ENCODE peak calls at places on chromosomes 6 and 20, in seven cellular contexts. N is MM.1S, F is lung, C is cardiac muscle cell, R is BJ, Q is gastrocnemius medialis, O is bronchial epithelial cell. A is an unnamed sample.
A peak's percentile ranks its signal among the peaks of the same experiment; 100 is the strongest.

GRCh38 chr6:148027201-148027600 is 315.4 kb upstream of the SASH1 start:
- DNase-seq in C (no peak), R (no peak), O (peak; percentile 76), Q (no peak), N (no peak), F (peak; percentile 40), A (no peak)

GRCh38 chr6:10558575-10558974 is 37.4 kb downstream of the GCNT2 start:
- DNase-seq in Q (no peak), R (no peak), F (no peak), N (no peak), O (no peak), C (peak; percentile 22), A (no peak)

GRCh38 chr20:52481443-52481842 is 289.9 kb upstream of the ZFP64 start:
- DNase-seq in N (no peak), Q (no peak), R (no peak), C (no peak), F (no peak), O (no peak), A (no peak)

GRCh38 chr6:129667621-129668020 is 42.4 kb downstream of the ARHGAP18 start:
- DNase-seq in N (no peak), C (no peak), F (no peak), R (no peak), Q (no peak), O (no peak), A (no peak)

GRCh38 chr6:26172496-26172958 is 85.3 kb downstream of the HFE start:
- DNase-seq in R (no peak), O (peak; percentile 33), Q (no peak), N (peak; percentile 43), F (no peak), C (peak; percentile 24), A (no peak)

GRCh38 chr20:36613974-36614373 is 8.4 kb downstream of the RAB5IF start:
- DNase-seq in Q (peak; percentile 32), F (peak; percentile 45), O (peak; percentile 5), N (no peak), R (no peak), C (no peak), A (no peak)

GRCh38 chr6:146795734-146796133 is 197.0 kb downstream of the ADGB start:
- DNase-seq in C (no peak), R (no peak), F (no peak), Q (no peak), O (no peak), N (no peak), A (no peak)

GRCh38 chr6:45006893-45007292 is 321.2 kb upstream of the RUNX2 start:
- DNase-seq in N (no peak), C (no peak), Q (no peak), R (no peak), F (no peak), O (no peak), A (no peak)

GRCh38 chr6:53796451-53796780 is 1.6 kb downstream of the LRRC1 start:
- DNase-seq in R (no peak), F (no peak), Q (no peak), C (no peak), N (no peak), O (peak; percentile 63), A (no peak)

GRCh38 chr6:3379482-3380060 is 77.3 kb downstream of the SLC22A23 start:
- DNase-seq in C (peak; percentile 14), R (no peak), N (no peak), F (no peak), Q (no peak), O (peak; percentile 69), A (no peak)

GRCh38 chr20:20594171-20594530 is 118.3 kb downstream of the RALGAPA2 start:
- DNase-seq in R (no peak), O (peak; percentile 37), N (peak; percentile 38), F (no peak), C (no peak), Q (no peak), A (no peak)

GRCh38 chr6:82145926-82146452 is 101.6 kb downstream of the IBTK start:
- DNase-seq in C (no peak), R (no peak), O (no peak), N (no peak), Q (no peak), F (no peak), A (no peak)

GRCh38 chr20:55194947-55195346 is 719.6 kb downstream of the DOK5 start:
- DNase-seq in O (no peak), C (no peak), R (no peak), N (no peak), Q (no peak), F (no peak), A (no peak)

GRCh38 chr6:15922510-15923307 is 206.2 kb upstream of the MYLIP start:
- DNase-seq in O (peak; percentile 15), C (no peak), F (no peak), N (no peak), Q (no peak), R (peak; percentile 76), A (no peak)

GRCh38 chr6:143507358-143508145 is 4.0 kb downstream of the FUCA2 start:
- DNase-seq in N (no peak), R (no peak), O (peak; percentile 22), C (no peak), F (no peak), Q (no peak), A (no peak)

GRCh38 chr6:15089569-15090144 is 156.2 kb upstream of the JARID2 start:
- DNase-seq in N (no peak), R (no peak), Q (peak; percentile 21), O (peak; percentile 79), F (no peak), C (no peak), A (no peak)

GRCh38 chr6:32796848-32797776 is 19.7 kb downstream of the HLA-DOB start:
- DNase-seq in C (peak; percentile 77), N (peak; percentile 62), O (peak; percentile 72), F (peak; percentile 76), R (no peak), Q (peak; percentile 55), A (peak; percentile 82)

GRCh38 chr6:125195526-125195925 is 42.0 kb downstream of the TPD52L1 start:
- DNase-seq in R (no peak), F (no peak), O (no peak), C (no peak), N (no peak), Q (no peak), A (no peak)

GRCh38 chr6:124964084-124964763 is 2.0 kb downstream of the RNF217 start:
- DNase-seq in O (peak; percentile 22), R (no peak), N (no peak), F (peak; percentile 35), C (no peak), Q (peak; percentile 64), A (peak; percentile 71)

GRCh38 chr20:11261533-11262000 is 587.8 kb upstream of the JAG1 start:
- DNase-seq in N (no peak), C (no peak), O (peak; percentile 75), Q (no peak), R (no peak), F (no peak), A (no peak)

GRCh38 chr6:133894795-133895401 is 6.0 kb downstream of the TCF21 start:
- DNase-seq in O (no peak), Q (no peak), R (no peak), N (no peak), F (no peak), C (peak; percentile 82), A (no peak)

GRCh38 chr6:133903855-133904254 is 14.9 kb downstream of the TCF21 start:
- DNase-seq in O (no peak), Q (no peak), R (no peak), F (no peak), N (no peak), C (no peak), A (no peak)

GRCh38 chr6:133895573-133896343 is 6.8 kb downstream of the TCF21 start:
- DNase-seq in R (no peak), F (no peak), N (no peak), C (peak; percentile 63), Q (no peak), O (no peak), A (no peak)

GRCh38 chr6:133896344-133896721 is 7.4 kb downstream of the TCF21 start:
- DNase-seq in N (no peak), O (no peak), F (no peak), Q (no peak), R (no peak), C (no peak), A (no peak)

DNA sequence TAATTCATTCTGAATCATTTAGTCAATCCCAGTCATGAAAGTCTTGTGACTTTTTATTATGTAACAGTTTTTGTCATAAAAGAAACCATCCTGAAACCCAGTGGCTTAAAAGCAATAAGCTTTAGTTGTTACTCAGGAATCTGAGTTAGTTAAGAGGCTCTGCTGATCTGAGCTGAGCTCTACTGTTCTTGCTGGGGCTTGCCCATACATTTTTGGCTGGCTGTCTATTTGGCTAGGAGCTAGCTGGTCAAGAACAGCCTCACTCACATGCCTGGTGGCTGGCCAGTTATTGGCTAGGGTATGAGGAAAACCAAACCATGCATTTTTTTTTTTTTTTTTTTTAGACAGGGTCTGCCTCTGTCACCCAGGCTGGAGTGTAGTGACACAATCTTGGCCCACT is 10.6 kb downstream of the TCF21 start:
- DNase-seq in C (no peak), O (peak; percentile 89), N (no peak), F (no peak), R (no peak), Q (no peak), A (no peak)
- H3K4me3 ChIP-seq in C (no peak overlapping the region), O (no peak overlapping the region), N (no peak overlapping the region), F (no peak overlapping the region), R (no peak overlapping the region), Q (no peak overlapping the region), A (no peak overlapping the region)

DNA sequence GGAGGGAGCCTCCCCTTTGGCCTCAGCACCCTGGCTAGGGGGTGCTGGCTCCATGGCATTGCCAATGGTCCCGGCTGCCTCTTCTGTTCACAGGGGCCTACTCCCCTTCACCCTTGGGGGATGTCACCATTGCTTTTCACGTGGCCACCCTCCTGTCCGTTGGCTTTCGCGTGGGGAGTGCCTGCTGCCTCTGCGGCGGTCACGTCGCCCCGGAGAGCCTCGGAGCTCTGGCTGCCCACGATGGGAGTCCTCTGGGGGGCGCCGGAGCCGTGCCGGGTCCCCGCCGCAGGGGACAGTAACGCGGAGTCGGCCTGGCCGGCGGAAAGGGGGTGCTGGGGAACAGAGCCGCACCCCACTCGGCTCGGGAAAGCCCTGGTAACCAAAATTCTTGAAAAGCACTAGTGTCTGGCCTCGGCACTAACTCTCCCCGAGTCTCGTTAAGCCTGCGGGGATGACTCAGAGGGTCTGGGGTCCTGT is 661 bp upstream of the HEBP2 start:
- DNase-seq in C (peak; percentile 37), N (no peak), O (no peak), Q (peak; percentile 19), F (peak; percentile 39), R (no peak), A (no peak)
- TF ChIP-seq CTCF in C (peak; percentile 21), N (no peak), O (peak; percentile 19), Q (no peak), F (no peak), R (peak; percentile 51), A (no peak)

GRCh38 chr6:159220093-159220492 is 50.9 kb downstream of the FNDC1 start:
- DNase-seq in R (no peak), C (no peak), Q (no peak), N (no peak), O (no peak), F (no peak), A (no peak)
- H3K27me3 ChIP-seq in R (peaks cover 3% of the 10 kb centered on the region), C (no peaks in the 10 kb centered on the region), Q (no peaks in the 10 kb centered on the region), N (no peaks in the 10 kb centered on the region), O (no peaks in the 10 kb centered on the region), F (no peaks in the 10 kb centered on the region), A (no peaks in the 10 kb centered on the region)

DNA sequence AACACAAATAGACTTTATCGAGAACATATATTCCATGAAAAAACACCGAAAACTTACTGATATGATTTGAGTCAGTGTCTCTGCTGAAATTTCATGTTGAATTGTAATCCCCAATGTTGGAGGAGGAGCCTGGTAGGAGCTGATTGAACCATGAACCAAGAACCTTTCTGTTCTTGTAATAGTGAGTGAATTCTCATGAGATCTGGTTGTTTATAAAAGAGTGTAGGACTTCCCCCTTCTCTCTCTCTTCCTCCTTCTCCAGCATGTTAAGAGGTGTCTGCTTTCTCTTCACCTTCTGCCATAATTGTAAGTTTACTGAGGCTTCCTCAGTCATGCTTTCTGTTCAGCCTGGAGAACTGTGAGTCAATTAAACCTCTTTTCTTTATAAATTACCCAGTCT is 1289.3 kb upstream of the CITED2 start:
- DNase-seq in O (no peak), R (no peak), C (no peak), N (no peak), F (no peak), Q (no peak), A (no peak)
- H3K4me3 ChIP-seq in O (no peak overlapping the region), R (no peak overlapping the region), C (no peak overlapping the region), N (no peak overlapping the region), F (no peak overlapping the region), Q (no peak overlapping the region), A (no peak overlapping the region)